ENCODE peak calls at places on chromosomes 12 and 14, in four cellular contexts. F is aorta, Z is SK-N-SH, O is left ventricle myocardium inferior. E is an unnamed sample.

GRCh38 chr14:62003701-62004100 is 241.5 kb downstream of the SNAPC1 start:
- DNase-seq in F (no peak), Z (no peak), O (no peak), E (no peak)

GRCh38 chr12:48883305-48884171 is 17.9 kb upstream of the RND1 start:
- DNase-seq in O (no peak), F (peak; percentile 57), Z (peak; percentile 61), E (peak; percentile 81)

GRCh38 chr12:100706029-100706428 is 88.5 kb upstream of the ANO4 start:
- DNase-seq in F (no peak), Z (no peak), O (no peak), E (no peak)

GRCh38 chr12:109611223-109611622 is 37.6 kb downstream of the MVK start:
- DNase-seq in F (no peak), Z (peak; percentile 81), O (no peak), E (no peak)

GRCh38 chr14:35362911-35363374 is 41.6 kb downstream of the NFKBIA start:
- DNase-seq in F (peak; percentile 32), O (no peak), Z (no peak), E (no peak)

GRCh38 chr12:19273482-19274330 is 144.2 kb downstream of the PLEKHA5 start:
- DNase-seq in O (peak; percentile 67), F (peak; percentile 86), Z (peak; percentile 48), E (peak; percentile 63)

GRCh38 chr14:79279645-79280399 is 931.5 kb downstream of the DIO2 start:
- DNase-seq in Z (peak; percentile 8), O (no peak), F (peak; percentile 68), E (no peak)

GRCh38 chr12:122852336-122853275 is 17.3 kb downstream of the HIP1R start:
- DNase-seq in Z (peak; percentile 90), F (peak; percentile 80), O (no peak), E (no peak)

GRCh38 chr12:26102954-26103353 is 21.9 kb downstream of the BHLHE41 start:
- DNase-seq in O (no peak), Z (no peak), F (no peak), E (no peak)

GRCh38 chr12:7302536-7303113 is 1.2 kb upstream of the ACSM4 start:
- DNase-seq in O (no peak), F (no peak), Z (no peak), E (no peak)

GRCh38 chr12:114476159-114476558 is 70.2 kb upstream of the TBX5 start:
- DNase-seq in F (no peak), O (no peak), Z (peak; percentile 44), E (no peak)

GRCh38 chr12:62631531-62632520 is 165.2 kb downstream of the MON2 start:
- DNase-seq in O (peak; percentile 71), F (peak; percentile 87), Z (peak; percentile 89), E (peak; percentile 80)

GRCh38 chr12:46629331-46630229 is 196.2 kb downstream of the SLC38A4 start:
- DNase-seq in O (no peak), Z (no peak), F (no peak), E (peak; percentile 22)

GRCh38 chr14:97408937-97409860 is 612.0 kb downstream of the VRK1 start:
- DNase-seq in F (no peak), O (no peak), Z (no peak), E (no peak)

GRCh38 chr12:119994892-119995658 is 6.0 kb downstream of the BICDL1 start:
- DNase-seq in O (no peak), Z (no peak), F (no peak), E (no peak)

GRCh38 chr12:114926341-114926740 is 242.4 kb upstream of the TBX3 start:
- DNase-seq in O (no peak), F (no peak), Z (no peak), E (no peak)

GRCh38 chr12:20577054-20577453 is 118.1 kb upstream of the SLCO1C1 start:
- DNase-seq in Z (no peak), F (no peak), O (no peak), E (no peak)
- H3K4me1 ChIP-seq in Z (no peaks in the 10 kb centered on the region), F (peaks cover 5% of the 10 kb centered on the region), O (peaks cover 44% of the 10 kb centered on the region), E (no peaks in the 10 kb centered on the region)

GRCh38 chr12:10896854-10897253 is 12.5 kb downstream of the TAS2R13 start:
- DNase-seq in Z (no peak), O (no peak), F (no peak), E (peak; percentile 48)
- H3K4me1 ChIP-seq in Z (no peaks in the 10 kb centered on the region), O (no peaks in the 10 kb centered on the region), F (no peaks in the 10 kb centered on the region), E (no peaks in the 10 kb centered on the region)

GRCh38 chr12:124523071-124523470 is 44.3 kb downstream of the NCOR2 start:
- DNase-seq in O (peak; percentile 28), F (no peak), Z (no peak), E (no peak)
- H3K4me1 ChIP-seq in O (peaks cover 81% of the 10 kb centered on the region), F (no peaks in the 10 kb centered on the region), Z (peaks cover 74% of the 10 kb centered on the region), E (no peaks in the 10 kb centered on the region)

GRCh38 chr14:105203057-105203494 is 22.0 kb upstream of the NUDT14 start:
- DNase-seq in F (peak; percentile 94), O (peak; percentile 73), Z (peak; percentile 93), E (peak; percentile 82)
- H3K4me1 ChIP-seq in F (no peaks in the 10 kb centered on the region), O (peaks cover 90% of the 10 kb centered on the region), Z (peaks cover 69% of the 10 kb centered on the region), E (peaks cover 17% of the 10 kb centered on the region)

GRCh38 chr12:45257185-45257585 is 41.3 kb downstream of the ANO6 start:
- DNase-seq in F (no peak), Z (no peak), O (no peak), E (no peak)
- H3K4me1 ChIP-seq in F (peaks cover 11% of the 10 kb centered on the region), Z (peaks cover 10% of the 10 kb centered on the region), O (peaks cover 40% of the 10 kb centered on the region), E (peaks cover 19% of the 10 kb centered on the region)

GRCh38 chr12:103520686-103521215 is 25.0 kb upstream of the C12orf42 start:
- DNase-seq in F (no peak), O (no peak), Z (no peak), E (no peak)

GRCh38 chr12:103518899-103519298 is 23.1 kb upstream of the C12orf42 start:
- DNase-seq in F (no peak), Z (no peak), O (no peak), E (no peak)

GRCh38 chr12:103517161-103517560 is 21.4 kb upstream of the C12orf42 start:
- DNase-seq in Z (no peak), F (no peak), O (no peak), E (no peak)

GRCh38 chr12:103523771-103524170 is 28.0 kb upstream of the C12orf42 start:
- DNase-seq in Z (no peak), O (no peak), F (no peak), E (no peak)

GRCh38 chr12:103519632-103520031 is 23.9 kb upstream of the C12orf42 start:
- DNase-seq in O (no peak), Z (no peak), F (no peak), E (no peak)
- H3K4me1 ChIP-seq in O (no peaks in the 10 kb centered on the region), Z (peaks cover 8% of the 10 kb centered on the region), F (no peaks in the 10 kb centered on the region), E (no peaks in the 10 kb centered on the region)

GRCh38 chr12:121214855-121215745 is 5.2 kb downstream of the P2RX4 start:
- DNase-seq in Z (no peak), F (no peak), O (no peak), E (no peak)
- H3K4me1 ChIP-seq in Z (peaks cover 8% of the 10 kb centered on the region), F (no peaks in the 10 kb centered on the region), O (peaks cover 27% of the 10 kb centered on the region), E (peaks cover 44% of the 10 kb centered on the region)

DNA sequence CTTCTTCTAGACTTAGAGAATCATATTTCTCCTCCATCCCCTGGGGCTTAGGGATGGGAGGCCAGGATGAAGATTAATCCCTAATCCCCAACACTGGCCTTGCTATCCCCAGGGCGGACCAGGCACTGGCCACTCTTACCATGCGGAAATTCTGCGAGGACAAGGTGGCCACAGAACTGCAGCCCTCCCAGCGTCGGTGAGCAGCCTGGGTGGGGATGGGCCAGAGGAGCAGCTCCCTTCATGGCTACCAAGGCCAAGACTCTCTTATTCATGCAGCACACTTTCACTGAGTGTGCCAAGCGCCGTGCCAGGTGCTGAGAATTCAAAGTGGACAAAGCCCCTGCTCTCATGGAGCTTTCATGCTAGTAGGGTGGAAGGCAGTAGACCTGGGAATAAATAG is 7.0 kb downstream of the TNS2 start:
- DNase-seq in Z (no peak), O (no peak), F (peak; percentile 39), E (peak; percentile 48)
- H3K4me1 ChIP-seq in Z (peaks cover 35% of the 10 kb centered on the region), O (peaks cover 99% of the 10 kb centered on the region), F (no peaks in the 10 kb centered on the region), E (no peaks in the 10 kb centered on the region)

GRCh38 chr12:27682534-27682933 is 13.7 kb upstream of the REP15 start:
- DNase-seq in Z (no peak), F (no peak), O (no peak), E (no peak)

GRCh38 chr12:27685274-27685673 is 11.0 kb upstream of the REP15 start:
- DNase-seq in F (no peak), Z (no peak), O (no peak), E (no peak)

GRCh38 chr12:27689558-27690180 is 6.6 kb upstream of the REP15 start:
- DNase-seq in Z (no peak), O (no peak), F (no peak), E (no peak)

GRCh38 chr12:27688671-27689070 is 7.6 kb upstream of the REP15 start:
- DNase-seq in F (no peak), O (no peak), Z (no peak), E (no peak)

GRCh38 chr12:27686147-27686546 is 10.1 kb upstream of the REP15 start:
- DNase-seq in F (no peak), Z (no peak), O (no peak), E (no peak)
- H3K4me1 ChIP-seq in F (no peaks in the 10 kb centered on the region), Z (no peaks in the 10 kb centered on the region), O (no peaks in the 10 kb centered on the region), E (no peaks in the 10 kb centered on the region)

E was measured in right lobe of liver.